ENCODE peak calls at places on chromosomes 7 and 10, in seven cellular contexts. One of them, this sample, is unnamed.

GRCh38 chr7:2487586-2488271 is 11.5 kb upstream of the GRIFIN start:
- DNase-seq in uterus: peak; percentile 70
- DNase-seq in CD4-positive, alpha-beta memory T cell: no peak
- DNase-seq in cardiac muscle cell: no peak
- DNase-seq in HepG2: no peak
- DNase-seq in upper lobe of right lung: no peak
- DNase-seq in prostate gland: no peak
- DNase-seq in this sample: no peak

GRCh38 chr7:114478384-114478783 is 63.8 kb downstream of the FOXP2 start:
- DNase-seq in HepG2: no peak
- DNase-seq in upper lobe of right lung: no peak
- DNase-seq in cardiac muscle cell: no peak
- DNase-seq in uterus: no peak
- DNase-seq in prostate gland: no peak
- DNase-seq in CD4-positive, alpha-beta memory T cell: no peak
- DNase-seq in this sample: no peak

GRCh38 chr7:37150856-37151255 is 297.8 kb downstream of the ELMO1 start:
- DNase-seq in prostate gland: no peak
- DNase-seq in CD4-positive, alpha-beta memory T cell: no peak
- DNase-seq in uterus: no peak
- DNase-seq in upper lobe of right lung: no peak
- DNase-seq in HepG2: no peak
- DNase-seq in cardiac muscle cell: no peak
- DNase-seq in this sample: no peak

GRCh38 chr7:7104314-7104698 is 78.0 kb upstream of the C1GALT1 start:
- DNase-seq in cardiac muscle cell: peak; percentile 33
- DNase-seq in prostate gland: no peak
- DNase-seq in HepG2: no peak
- DNase-seq in uterus: no peak
- DNase-seq in CD4-positive, alpha-beta memory T cell: no peak
- DNase-seq in upper lobe of right lung: no peak
- DNase-seq in this sample: no peak

GRCh38 chr7:927031-927671 is 27.3 kb downstream of the ADAP1 start:
- DNase-seq in prostate gland: no peak
- DNase-seq in CD4-positive, alpha-beta memory T cell: no peak
- DNase-seq in upper lobe of right lung: peak; percentile 60
- DNase-seq in uterus: peak; percentile 15
- DNase-seq in cardiac muscle cell: no peak
- DNase-seq in HepG2: peak; percentile 31
- DNase-seq in this sample: no peak

GRCh38 chr10:124285587-124286527 is 132.9 kb downstream of the OAT start:
- DNase-seq in HepG2: no peak
- DNase-seq in uterus: no peak
- DNase-seq in prostate gland: no peak
- DNase-seq in upper lobe of right lung: peak; percentile 31
- DNase-seq in CD4-positive, alpha-beta memory T cell: no peak
- DNase-seq in cardiac muscle cell: peak; percentile 33
- DNase-seq in this sample: no peak

GRCh38 chr7:74143383-74143782 is 30.8 kb upstream of the EIF4H start:
- DNase-seq in prostate gland: no peak
- DNase-seq in CD4-positive, alpha-beta memory T cell: no peak
- DNase-seq in cardiac muscle cell: no peak
- DNase-seq in upper lobe of right lung: no peak
- DNase-seq in HepG2: no peak
- DNase-seq in uterus: no peak
- DNase-seq in this sample: no peak

GRCh38 chr7:29177963-29178612 is 16.5 kb upstream of the CHN2 start:
- DNase-seq in upper lobe of right lung: peak; percentile 74
- DNase-seq in CD4-positive, alpha-beta memory T cell: no peak
- DNase-seq in uterus: peak; percentile 18
- DNase-seq in prostate gland: peak; percentile 23
- DNase-seq in cardiac muscle cell: peak; percentile 58
- DNase-seq in HepG2: no peak
- DNase-seq in this sample: no peak

GRCh38 chr7:106177295-106177690 is 65.2 kb upstream of the SYPL1 start:
- DNase-seq in CD4-positive, alpha-beta memory T cell: no peak
- DNase-seq in HepG2: no peak
- DNase-seq in prostate gland: no peak
- DNase-seq in uterus: no peak
- DNase-seq in upper lobe of right lung: no peak
- DNase-seq in cardiac muscle cell: no peak
- DNase-seq in this sample: no peak

GRCh38 chr10:75143353-75143752 is 31.9 kb downstream of the SAMD8 start:
- DNase-seq in HepG2: no peak
- DNase-seq in cardiac muscle cell: peak; percentile 45
- DNase-seq in CD4-positive, alpha-beta memory T cell: no peak
- DNase-seq in uterus: no peak
- DNase-seq in upper lobe of right lung: no peak
- DNase-seq in prostate gland: no peak
- DNase-seq in this sample: no peak

GRCh38 chr10:106958591-106959328 is 205.7 kb downstream of the SORCS1 start:
- DNase-seq in CD4-positive, alpha-beta memory T cell: no peak
- DNase-seq in prostate gland: no peak
- DNase-seq in HepG2: no peak
- DNase-seq in upper lobe of right lung: no peak
- DNase-seq in cardiac muscle cell: no peak
- DNase-seq in uterus: no peak
- DNase-seq in this sample: no peak

GRCh38 chr7:127920787-127921438 is 110.3 kb downstream of the LRRC4 start:
- DNase-seq in prostate gland: no peak
- DNase-seq in cardiac muscle cell: peak; percentile 69
- DNase-seq in CD4-positive, alpha-beta memory T cell: no peak
- DNase-seq in uterus: no peak
- DNase-seq in upper lobe of right lung: no peak
- DNase-seq in HepG2: no peak
- DNase-seq in this sample: no peak

GRCh38 chr7:22879285-22879684 is 56.6 kb upstream of the TOMM7 start:
- DNase-seq in HepG2: no peak
- DNase-seq in upper lobe of right lung: no peak
- DNase-seq in CD4-positive, alpha-beta memory T cell: no peak
- DNase-seq in prostate gland: no peak
- DNase-seq in uterus: no peak
- DNase-seq in cardiac muscle cell: no peak
- DNase-seq in this sample: no peak

GRCh38 chr7:22633286-22633953 is 93.6 kb upstream of the IL6 start:
- DNase-seq in prostate gland: no peak
- DNase-seq in upper lobe of right lung: no peak
- DNase-seq in CD4-positive, alpha-beta memory T cell: no peak
- DNase-seq in uterus: no peak
- DNase-seq in HepG2: no peak
- DNase-seq in cardiac muscle cell: peak; percentile 11
- DNase-seq in this sample: no peak

GRCh38 chr7:30327813-30328212 is 43.4 kb downstream of the ZNRF2 start:
- DNase-seq in cardiac muscle cell: peak; percentile 40
- DNase-seq in CD4-positive, alpha-beta memory T cell: no peak
- DNase-seq in HepG2: no peak
- DNase-seq in upper lobe of right lung: no peak
- DNase-seq in prostate gland: no peak
- DNase-seq in uterus: no peak
- DNase-seq in this sample: no peak

GRCh38 chr7:37732253-37732652 is 48.7 kb downstream of the GPR141 start:
- DNase-seq in cardiac muscle cell: peak; percentile 53
- DNase-seq in uterus: peak; percentile 38
- DNase-seq in HepG2: peak; percentile 33
- DNase-seq in upper lobe of right lung: no peak
- DNase-seq in prostate gland: peak; percentile 12
- DNase-seq in CD4-positive, alpha-beta memory T cell: no peak
- DNase-seq in this sample: no peak

GRCh38 chr10:49158915-49159314 is 25.1 kb upstream of the FAM170B start:
- DNase-seq in prostate gland: no peak
- DNase-seq in CD4-positive, alpha-beta memory T cell: no peak
- DNase-seq in uterus: no peak
- DNase-seq in upper lobe of right lung: no peak
- DNase-seq in HepG2: no peak
- DNase-seq in cardiac muscle cell: no peak
- DNase-seq in this sample: no peak

GRCh38 chr7:92260248-92260781 is 14.5 kb downstream of the ANKIB1 start:
- DNase-seq in upper lobe of right lung: no peak
- DNase-seq in prostate gland: no peak
- DNase-seq in uterus: no peak
- DNase-seq in HepG2: no peak
- DNase-seq in cardiac muscle cell: peak; percentile 9
- DNase-seq in CD4-positive, alpha-beta memory T cell: no peak
- DNase-seq in this sample: no peak

GRCh38 chr7:36961691-36962090 is 237.4 kb upstream of the AOAH start:
- DNase-seq in upper lobe of right lung: no peak
- DNase-seq in cardiac muscle cell: no peak
- DNase-seq in prostate gland: no peak
- DNase-seq in HepG2: no peak
- DNase-seq in CD4-positive, alpha-beta memory T cell: no peak
- DNase-seq in uterus: no peak
- DNase-seq in this sample: no peak

GRCh38 chr10:9789996-9790395 is 1227.7 kb upstream of the CELF2 start:
- DNase-seq in cardiac muscle cell: no peak
- DNase-seq in uterus: no peak
- DNase-seq in upper lobe of right lung: no peak
- DNase-seq in HepG2: no peak
- DNase-seq in CD4-positive, alpha-beta memory T cell: no peak
- DNase-seq in prostate gland: no peak
- DNase-seq in this sample: no peak

GRCh38 chr10:9786576-9786975 is 1231.1 kb upstream of the CELF2 start:
- DNase-seq in CD4-positive, alpha-beta memory T cell: no peak
- DNase-seq in uterus: no peak
- DNase-seq in prostate gland: no peak
- DNase-seq in upper lobe of right lung: no peak
- DNase-seq in HepG2: no peak
- DNase-seq in cardiac muscle cell: peak; percentile 12
- DNase-seq in this sample: no peak

GRCh38 chr10:9781681-9782080 is 1236.0 kb upstream of the CELF2 start:
- DNase-seq in upper lobe of right lung: no peak
- DNase-seq in HepG2: no peak
- DNase-seq in prostate gland: no peak
- DNase-seq in uterus: no peak
- DNase-seq in cardiac muscle cell: no peak
- DNase-seq in CD4-positive, alpha-beta memory T cell: no peak
- DNase-seq in this sample: no peak

DNA sequence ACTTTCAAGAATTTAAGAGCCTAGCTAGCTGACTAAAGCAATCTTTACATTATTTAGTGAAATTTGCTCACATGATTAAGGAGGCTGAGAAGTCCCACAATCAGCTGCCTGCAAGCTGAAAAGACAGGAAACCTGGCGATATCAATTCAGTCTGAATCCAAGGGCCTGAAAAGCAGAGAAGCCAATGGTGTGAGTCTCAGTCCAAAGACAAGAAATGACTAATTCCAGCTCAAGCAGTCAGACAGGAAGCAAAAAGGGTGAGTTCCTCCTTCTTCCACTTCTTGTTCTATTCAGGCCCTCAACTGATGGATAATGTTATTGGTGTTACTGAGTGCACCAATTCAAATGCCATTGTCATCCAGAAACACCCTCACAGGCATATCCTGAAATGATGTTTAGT is 1231.6 kb upstream of the CELF2 start:
- DNase-seq in uterus: no peak
- DNase-seq in CD4-positive, alpha-beta memory T cell: no peak
- DNase-seq in upper lobe of right lung: no peak
- DNase-seq in HepG2: no peak
- DNase-seq in prostate gland: no peak
- DNase-seq in cardiac muscle cell: peak; percentile 47
- DNase-seq in this sample: no peak
- H3K4me1 ChIP-seq in uterus: no peaks in the 10 kb centered on the region
- H3K4me1 ChIP-seq in CD4-positive, alpha-beta memory T cell: no peaks in the 10 kb centered on the region
- H3K4me1 ChIP-seq in upper lobe of right lung: no peaks in the 10 kb centered on the region
- H3K4me1 ChIP-seq in HepG2: no peaks in the 10 kb centered on the region
- H3K4me1 ChIP-seq in prostate gland: no peaks in the 10 kb centered on the region
- H3K4me1 ChIP-seq in cardiac muscle cell: no peaks in the 10 kb centered on the region
- H3K4me1 ChIP-seq in this sample: no peaks in the 10 kb centered on the region

GRCh38 chr7:159145544-159145891 is 851 bp upstream of the VIPR2 start:
- DNase-seq in CD4-positive, alpha-beta memory T cell: no peak
- DNase-seq in prostate gland: no peak
- DNase-seq in uterus: peak; percentile 47
- DNase-seq in cardiac muscle cell: no peak
- DNase-seq in upper lobe of right lung: no peak
- DNase-seq in HepG2: no peak
- DNase-seq in this sample: no peak
- H3K27me3 ChIP-seq in CD4-positive, alpha-beta memory T cell: peaks cover 23% of the 10 kb centered on the region
- H3K27me3 ChIP-seq in prostate gland: peaks cover 2% of the 10 kb centered on the region
- H3K27me3 ChIP-seq in uterus: no peaks in the 10 kb centered on the region
- H3K27me3 ChIP-seq in cardiac muscle cell: peaks cover 39% of the 10 kb centered on the region
- H3K27me3 ChIP-seq in upper lobe of right lung: peaks cover 45% of the 10 kb centered on the region
- H3K27me3 ChIP-seq in HepG2: peaks cover 48% of the 10 kb centered on the region
- H3K27me3 ChIP-seq in this sample: peaks cover 24% of the 10 kb centered on the region

GRCh38 chr10:111885919-111886318 is 297.6 kb downstream of the GPAM start:
- DNase-seq in upper lobe of right lung: no peak
- DNase-seq in uterus: no peak
- DNase-seq in CD4-positive, alpha-beta memory T cell: no peak
- DNase-seq in HepG2: no peak
- DNase-seq in prostate gland: no peak
- DNase-seq in cardiac muscle cell: no peak
- DNase-seq in this sample: no peak
- H3K4me1 ChIP-seq in upper lobe of right lung: no peaks in the 10 kb centered on the region
- H3K4me1 ChIP-seq in uterus: no peaks in the 10 kb centered on the region
- H3K4me1 ChIP-seq in CD4-positive, alpha-beta memory T cell: no peaks in the 10 kb centered on the region
- H3K4me1 ChIP-seq in HepG2: no peaks in the 10 kb centered on the region
- H3K4me1 ChIP-seq in prostate gland: no peaks in the 10 kb centered on the region
- H3K4me1 ChIP-seq in cardiac muscle cell: no peaks in the 10 kb centered on the region
- H3K4me1 ChIP-seq in this sample: no peaks in the 10 kb centered on the region

DNA sequence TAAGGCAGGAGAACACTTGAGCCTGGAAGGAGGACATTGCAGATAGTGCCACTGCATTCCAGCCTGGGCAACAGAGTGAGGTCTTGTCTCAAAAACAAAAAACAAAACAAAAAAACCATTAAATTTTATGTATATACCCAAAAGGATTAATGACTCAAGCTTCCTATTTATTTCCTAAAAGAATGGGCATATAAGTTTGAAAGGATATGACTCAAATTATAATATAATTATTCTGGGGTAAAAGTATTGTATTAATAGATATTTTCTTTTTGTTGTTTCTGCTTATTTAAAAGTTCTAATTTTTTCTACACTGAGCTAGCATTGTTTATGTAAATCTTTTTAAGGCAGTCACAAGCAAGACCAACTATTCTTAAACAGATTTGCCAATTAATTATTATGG is 42.2 kb upstream of the CABCOCO1 start:
- DNase-seq in prostate gland: no peak
- DNase-seq in uterus: no peak
- DNase-seq in HepG2: no peak
- DNase-seq in upper lobe of right lung: no peak
- DNase-seq in cardiac muscle cell: no peak
- DNase-seq in CD4-positive, alpha-beta memory T cell: no peak
- DNase-seq in this sample: no peak
- H3K27me3 ChIP-seq in prostate gland: no peaks in the 10 kb centered on the region
- H3K27me3 ChIP-seq in uterus: no peaks in the 10 kb centered on the region
- H3K27me3 ChIP-seq in HepG2: no peaks in the 10 kb centered on the region
- H3K27me3 ChIP-seq in upper lobe of right lung: no peaks in the 10 kb centered on the region
- H3K27me3 ChIP-seq in cardiac muscle cell: no peaks in the 10 kb centered on the region
- H3K27me3 ChIP-seq in CD4-positive, alpha-beta memory T cell: no peaks in the 10 kb centered on the region
- H3K27me3 ChIP-seq in this sample: peaks cover 5% of the 10 kb centered on the region

GRCh38 chr10:43043342-43043772 is 33.5 kb upstream of the RET start:
- DNase-seq in CD4-positive, alpha-beta memory T cell: no peak
- DNase-seq in HepG2: no peak
- DNase-seq in uterus: no peak
- DNase-seq in prostate gland: no peak
- DNase-seq in cardiac muscle cell: no peak
- DNase-seq in upper lobe of right lung: peak; percentile 54
- DNase-seq in this sample: no peak
- H3K4me1 ChIP-seq in CD4-positive, alpha-beta memory T cell: no peaks in the 10 kb centered on the region
- H3K4me1 ChIP-seq in HepG2: no peaks in the 10 kb centered on the region
- H3K4me1 ChIP-seq in uterus: no peaks in the 10 kb centered on the region
- H3K4me1 ChIP-seq in prostate gland: peaks cover 7% of the 10 kb centered on the region
- H3K4me1 ChIP-seq in cardiac muscle cell: no peaks in the 10 kb centered on the region
- H3K4me1 ChIP-seq in upper lobe of right lung: no peaks in the 10 kb centered on the region
- H3K4me1 ChIP-seq in this sample: no peaks in the 10 kb centered on the region

GRCh38 chr7:50309736-50310135 is 5.2 kb downstream of the IKZF1 start:
- DNase-seq in upper lobe of right lung: no peak
- DNase-seq in cardiac muscle cell: no peak
- DNase-seq in HepG2: no peak
- DNase-seq in CD4-positive, alpha-beta memory T cell: no peak
- DNase-seq in prostate gland: no peak
- DNase-seq in uterus: no peak
- DNase-seq in this sample: no peak
- H3K27me3 ChIP-seq in upper lobe of right lung: peaks cover 12% of the 10 kb centered on the region
- H3K27me3 ChIP-seq in cardiac muscle cell: peaks cover 47% of the 10 kb centered on the region
- H3K27me3 ChIP-seq in HepG2: peaks cover 60% of the 10 kb centered on the region
- H3K27me3 ChIP-seq in CD4-positive, alpha-beta memory T cell: no peaks in the 10 kb centered on the region
- H3K27me3 ChIP-seq in prostate gland: no peaks in the 10 kb centered on the region
- H3K27me3 ChIP-seq in uterus: no peaks in the 10 kb centered on the region
- H3K27me3 ChIP-seq in this sample: no peaks in the 10 kb centered on the region

This sample was measured in CD4-positive, CD25-positive, alpha-beta regulatory T cell.